ENCODE peak calls at places on chromosomes 3 and 15, in six cellular contexts. K is prostate gland; M is transverse colon; P is PC-3; B is effector memory CD4-positive, alpha-beta T cell; Y is GM23248. R is an unnamed sample.
A peak's percentile ranks its signal among the peaks of the same experiment; 100 is the strongest.

GRCh38 chr3:100563652-100564215 is 45.7 kb upstream of the ADGRG7 start:
- DNase-seq in P (no peak), M (no peak), B (no peak), Y (no peak), K (no peak), R (no peak)

GRCh38 chr15:45224596-45225217 is 27.3 kb upstream of the SLC28A2 start:
- DNase-seq in Y (no peak), P (no peak), M (no peak), K (no peak), B (no peak), R (no peak)

GRCh38 chr15:75455982-75456531 is 4.6 kb upstream of the SIN3A start:
- DNase-seq in K (no peak), M (peak; percentile 64), Y (peak; percentile 77), P (peak; percentile 51), B (no peak), R (peak; percentile 27)

GRCh38 chr3:106824856-106825255 is 552.4 kb upstream of the CCDC54 start:
- DNase-seq in M (no peak), B (no peak), P (peak; percentile 77), Y (peak; percentile 60), K (no peak), R (no peak)

GRCh38 chr3:110656394-110656793 is 415.2 kb upstream of the NECTIN3 start:
- DNase-seq in B (no peak), M (no peak), Y (no peak), P (no peak), K (no peak), R (no peak)

GRCh38 chr15:92122259-92122658 is 268.8 kb downstream of the SLCO3A1 start:
- DNase-seq in P (no peak), B (no peak), Y (no peak), M (no peak), K (no peak), R (no peak)

GRCh38 chr3:187039723-187040414 is 99.4 kb downstream of the RPL39L start:
- DNase-seq in K (no peak), B (no peak), P (no peak), Y (no peak), M (peak; percentile 63), R (no peak)

GRCh38 chr3:129184396-129184656 is 630 bp upstream of the CNBP start:
- DNase-seq in P (no peak), Y (peak; percentile 46), M (peak; percentile 26), K (no peak), B (peak; percentile 17), R (no peak)

GRCh38 chr3:132404276-132404675 is 13.0 kb upstream of the DNAJC13 start:
- DNase-seq in Y (no peak), B (no peak), M (no peak), P (no peak), K (no peak), R (no peak)

GRCh38 chr3:123481722-123482457 is 33.0 kb upstream of the ADCY5 start:
- DNase-seq in M (no peak), B (no peak), K (no peak), P (no peak), Y (no peak), R (no peak)

GRCh38 chr3:98903099-98903498 is 1.6 kb upstream of the DCBLD2 start:
- DNase-seq in Y (no peak), P (peak; percentile 51), K (no peak), B (no peak), M (no peak), R (no peak)

GRCh38 chr3:139251529-139251928 is 92.3 kb upstream of the MRPS22 start:
- DNase-seq in P (no peak), M (no peak), B (no peak), Y (no peak), K (no peak), R (no peak)

GRCh38 chr3:171284308-171285075 is 175.7 kb downstream of the TNIK start:
- DNase-seq in M (no peak), K (no peak), Y (peak; percentile 98), P (peak; percentile 76), B (no peak), R (peak; percentile 69)

GRCh38 chr15:77877869-77878577 is 199.5 kb downstream of the TBC1D2B start:
- DNase-seq in M (no peak), K (no peak), P (no peak), B (no peak), Y (no peak), R (no peak)

GRCh38 chr15:22968356-22968755 is 11.8 kb downstream of the CYFIP1 start:
- DNase-seq in P (peak; percentile 84), K (no peak), M (no peak), B (no peak), Y (peak; percentile 95), R (peak; percentile 64)

GRCh38 chr15:74196175-74196574 is 6.4 kb downstream of the STRA6 start:
- DNase-seq in K (peak; percentile 7), P (peak; percentile 88), Y (peak; percentile 98), M (peak; percentile 86), B (no peak), R (peak; percentile 45)

GRCh38 chr3:34012102-34012461 is 213.7 kb downstream of the PDCD6IP start:
- DNase-seq in P (peak; percentile 98), M (no peak), K (no peak), B (no peak), Y (peak; percentile 98), R (peak; percentile 75)

GRCh38 chr15:69823223-69823907 is 274.4 kb downstream of the TLE3 start:
- DNase-seq in Y (peak; percentile 21), K (no peak), M (no peak), B (no peak), P (peak; percentile 40), R (no peak)

GRCh38 chr3:29757054-29757777 is 476.3 kb downstream of the RBMS3 start:
- DNase-seq in Y (peak; percentile 45), M (no peak), B (no peak), K (peak; percentile 41), P (peak; percentile 48), R (no peak)

GRCh38 chr3:31522152-31522551 is 10.6 kb upstream of the STT3B start:
- DNase-seq in B (peak; percentile 8), K (no peak), P (no peak), Y (no peak), M (no peak), R (no peak)

GRCh38 chr3:126111566-126112475 is 27.9 kb upstream of the SLC41A3 start:
- DNase-seq in Y (no peak), P (no peak), K (no peak), B (no peak), M (peak; percentile 1), R (no peak)

GRCh38 chr3:18556001-18556408 is 130.9 kb upstream of the SATB1 start:
- DNase-seq in Y (no peak), K (no peak), P (peak; percentile 81), B (no peak), M (no peak), R (no peak)

GRCh38 chr3:126342991-126343661 is 14.1 kb downstream of the KLF15 start:
- DNase-seq in Y (no peak), M (peak; percentile 6), B (no peak), K (no peak), P (no peak), R (no peak)

GRCh38 chr3:7978104-7978457 is 523.5 kb upstream of the LMCD1 start:
- DNase-seq in B (no peak), M (no peak), K (no peak), P (no peak), Y (no peak), R (no peak)

GRCh38 chr15:54273928-54274327 is 295.7 kb downstream of the UNC13C start:
- DNase-seq in B (no peak), M (no peak), P (no peak), Y (no peak), K (no peak), R (no peak)

GRCh38 chr3:81005992-81006391 is 755.5 kb downstream of the GBE1 start:
- DNase-seq in B (no peak), P (peak; percentile 50), Y (no peak), M (no peak), K (no peak), R (no peak)

GRCh38 chr15:71146597-71146996 is 31.3 kb downstream of the THSD4 start:
- DNase-seq in B (no peak), M (no peak), Y (no peak), P (no peak), K (peak; percentile 83), R (no peak)

GRCh38 chr15:45199136-45199810 is 11.5 kb upstream of the SHF start:
- DNase-seq in B (no peak), K (peak; percentile 15), P (peak; percentile 26), M (peak; percentile 47), Y (peak; percentile 47), R (no peak)

GRCh38 chr3:15512173-15512572 is 9.3 kb downstream of the COLQ start:
- DNase-seq in P (no peak), B (no peak), M (no peak), K (no peak), Y (peak; percentile 24), R (no peak)

GRCh38 chr3:36362216-36362615 is 18.1 kb upstream of the STAC start:
- DNase-seq in Y (peak; percentile 63), M (no peak), K (no peak), B (no peak), P (no peak), R (no peak)
- H3K27ac ChIP-seq in Y (peak overlapping the region; percentile 28), M (no peak overlapping the region), K (no peak overlapping the region), B (no peak overlapping the region), P (no peak overlapping the region), R (no peak overlapping the region)

GRCh38 chr15:63052961-63053698 is 10.6 kb downstream of the TPM1 start:
- DNase-seq in B (no peak), P (no peak), Y (peak; percentile 80), K (peak; percentile 83), M (peak; percentile 42), R (no peak)

GRCh38 chr15:63056843-63057242 is 14.3 kb downstream of the TPM1 start:
- DNase-seq in K (peak; percentile 27), P (no peak), B (no peak), Y (peak; percentile 54), M (peak; percentile 53), R (no peak)

GRCh38 chr15:63054281-63054683 is 11.7 kb downstream of the TPM1 start:
- DNase-seq in M (no peak), Y (peak; percentile 58), B (no peak), P (no peak), K (no peak), R (no peak)

GRCh38 chr15:63052128-63052826 is 9.7 kb downstream of the TPM1 start:
- DNase-seq in M (no peak), K (no peak), Y (peak; percentile 19), P (no peak), B (no peak), R (no peak)

GRCh38 chr15:63054985-63055384 is 12.4 kb downstream of the TPM1 start:
- DNase-seq in M (no peak), P (no peak), B (no peak), K (no peak), Y (peak; percentile 46), R (no peak)
- H3K27ac ChIP-seq in M (peak overlapping the region; percentile 96), P (no peak overlapping the region), B (no peak overlapping the region), K (no peak overlapping the region), Y (peak overlapping the region; percentile 71), R (no peak overlapping the region)

GRCh38 chr3:108088146-108088545 is 2.7 kb downstream of the CD47 start:
- DNase-seq in B (no peak), M (no peak), Y (peak; percentile 49), P (peak; percentile 21), K (no peak), R (no peak)
- H3K27ac ChIP-seq in B (peak overlapping the region; percentile 96), M (no peak overlapping the region), Y (no peak overlapping the region), P (no peak overlapping the region), K (peak overlapping the region; percentile 91), R (no peak overlapping the region)

DNA sequence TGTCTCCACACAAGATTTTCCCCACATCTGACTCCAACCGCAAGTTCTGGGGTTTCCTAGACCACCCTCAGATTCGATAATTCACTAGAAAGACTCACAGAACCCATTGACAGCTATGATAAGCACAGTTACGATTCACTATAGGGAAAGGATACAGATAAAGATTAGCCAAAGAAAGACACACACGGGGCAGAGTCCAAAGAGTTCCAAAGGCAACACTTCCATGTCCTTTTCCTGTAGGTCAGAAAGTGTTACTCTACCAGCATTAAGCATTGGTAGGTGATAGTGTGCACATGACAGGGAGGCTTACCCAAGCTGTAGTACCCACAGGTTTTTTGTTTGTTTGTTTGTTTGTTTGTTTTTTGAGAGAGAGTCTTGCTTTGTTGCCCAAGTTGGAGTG is 48.1 kb downstream of the PHLDB2 start:
- DNase-seq in Y (no peak), P (no peak), M (no peak), B (no peak), K (no peak), R (no peak)
- H3K27ac ChIP-seq in Y (no peak overlapping the region), P (no peak overlapping the region), M (no peak overlapping the region), B (no peak overlapping the region), K (no peak overlapping the region), R (peak overlapping the region; percentile 98)

R was measured in epithelial cell of prostate.